ENCODE peak calls at places on chromosomes 13 and 19, in ten cellular contexts. X is activated CD8-positive, alpha-beta T cell treated with anti-CD3 and anti-CD28 coated beads, Interleukin-2, amount 10 ng/mL, durations not matched to agents 7 days and 5 days; E is EL; H is MCF 10A; N is activated CD8-positive, alpha-beta memory T cell treated with anti-CD3 and anti-CD28 coated beads, Interleukin-2, amount 50 U/mL, for 48 hours; I is body of pancreas; O is upper lobe of right lung; L is NCI-H1436; D is BE2C; K is choroid plexus epithelial cell. J is an unnamed sample.

GRCh38 chr19:18718846-18719458 is 35.5 kb downstream of the CRTC1 start:
- DNase-seq in H (no peak), O (no peak), K (no peak), L (no peak), X (no peak), N (no peak), D (no peak), I (no peak), E (no peak), J (no peak)

GRCh38 chr13:48235100-48235813 is 2.3 kb downstream of the ITM2B start:
- DNase-seq in E (peak; percentile 62), I (peak; percentile 53), X (no peak), L (no peak), D (peak; percentile 85), O (no peak), H (peak; percentile 64), K (peak; percentile 54), N (no peak), J (peak; percentile 28)

GRCh38 chr19:17557461-17557860 is 2.0 kb downstream of the COLGALT1 start:
- DNase-seq in K (peak; percentile 63), O (no peak), D (no peak), L (no peak), N (no peak), I (no peak), X (no peak), H (no peak), E (no peak), J (no peak)

GRCh38 chr13:28392896-28393295 is 102.0 kb downstream of the FLT1 start:
- DNase-seq in L (no peak), E (no peak), O (no peak), N (no peak), H (no peak), X (no peak), I (no peak), D (no peak), K (no peak), J (no peak)

GRCh38 chr13:26183416-26183815 is 38.7 kb downstream of the RNF6 start:
- DNase-seq in D (no peak), L (no peak), E (no peak), K (no peak), X (no peak), N (no peak), I (no peak), H (no peak), O (no peak), J (no peak)

GRCh38 chr13:75795274-75795673 is 159.1 kb downstream of the LMO7 start:
- DNase-seq in H (no peak), L (no peak), E (no peak), O (no peak), I (no peak), D (no peak), X (no peak), N (no peak), K (no peak), J (no peak)

GRCh38 chr13:53901593-53901992 is 873.0 kb downstream of the OLFM4 start:
- DNase-seq in D (no peak), O (no peak), H (no peak), I (no peak), E (no peak), X (no peak), L (no peak), N (no peak), K (no peak), J (no peak)

GRCh38 chr13:46633416-46633815 is 80.4 kb downstream of the LRCH1 start:
- DNase-seq in O (no peak), X (no peak), E (peak; percentile 96), N (no peak), K (peak; percentile 79), H (peak; percentile 34), D (no peak), L (no peak), I (no peak), J (no peak)

GRCh38 chr13:111211789-111212516 is 96.8 kb downstream of the ARHGEF7 start:
- DNase-seq in I (no peak), D (no peak), N (no peak), L (no peak), K (peak; percentile 81), O (no peak), X (no peak), E (peak; percentile 28), H (no peak), J (no peak)

GRCh38 chr13:112904436-112904960 is 64.5 kb upstream of the MCF2L start:
- DNase-seq in N (no peak), D (no peak), L (no peak), I (no peak), O (no peak), X (no peak), E (no peak), H (no peak), K (no peak), J (no peak)

GRCh38 chr13:76917096-76917495 is 30.9 kb upstream of the KCTD12 start:
- DNase-seq in E (peak; percentile 7), N (no peak), K (peak; percentile 23), O (no peak), D (no peak), H (peak; percentile 46), L (no peak), I (no peak), X (no peak), J (no peak)

GRCh38 chr13:82758056-82758455 is 1124.2 kb downstream of the SLITRK1 start:
- DNase-seq in X (no peak), H (peak; percentile 4), E (peak; percentile 30), I (no peak), N (no peak), O (no peak), L (no peak), K (peak; percentile 60), D (peak; percentile 57), J (no peak)

GRCh38 chr13:102191951-102192461 is 209.8 kb downstream of the FGF14 start:
- DNase-seq in K (peak; percentile 43), L (no peak), X (no peak), N (no peak), H (peak; percentile 3), O (no peak), D (peak; percentile 26), E (peak; percentile 3), I (no peak), J (no peak)

GRCh38 chr13:30429721-30430694 is 7.7 kb downstream of the UBE2L5 start:
- DNase-seq in L (no peak), E (peak; percentile 90), H (peak; percentile 89), I (no peak), N (no peak), X (no peak), K (peak; percentile 93), D (no peak), O (no peak), J (no peak)

GRCh38 chr19:5961969-5962945 is 15.7 kb downstream of the RANBP3 start:
- DNase-seq in O (peak; percentile 79), E (no peak), X (peak; percentile 84), H (no peak), L (peak; percentile 80), K (peak; percentile 95), D (no peak), N (peak; percentile 71), I (peak; percentile 69), J (peak; percentile 82)

GRCh38 chr13:65881561-65882155 is 1348.5 kb downstream of the PCDH9 start:
- DNase-seq in H (no peak), D (no peak), K (no peak), N (no peak), E (no peak), I (no peak), L (no peak), X (no peak), O (no peak), J (no peak)

GRCh38 chr13:93309886-93310520 is 83.4 kb downstream of the GPC6 start:
- DNase-seq in E (peak; percentile 9), K (peak; percentile 96), L (no peak), N (no peak), X (no peak), O (no peak), H (peak; percentile 81), I (no peak), D (no peak), J (no peak)

GRCh38 chr19:16673226-16673625 is 12.3 kb downstream of the TMEM38A start:
- DNase-seq in D (no peak), I (no peak), E (no peak), X (no peak), N (no peak), L (no peak), O (no peak), H (no peak), K (no peak), J (no peak)

GRCh38 chr19:28526042-28526441 is 686.9 kb downstream of the UQCRFS1 start:
- DNase-seq in L (no peak), K (no peak), O (no peak), E (no peak), H (no peak), D (no peak), X (no peak), N (no peak), I (no peak), J (no peak)

GRCh38 chr13:26483546-26483945 is 73.9 kb upstream of the WASF3 start:
- DNase-seq in I (no peak), N (no peak), D (no peak), X (no peak), O (no peak), L (no peak), E (no peak), K (no peak), H (no peak), J (no peak)

GRCh38 chr19:14544047-14544446 is 14.7 kb downstream of the TECR start:
- DNase-seq in K (no peak), E (no peak), I (no peak), X (no peak), H (no peak), D (no peak), L (no peak), N (no peak), O (no peak), J (no peak)

GRCh38 chr13:51895906-51896888 is 34.4 kb downstream of the CCDC70 start:
- DNase-seq in E (peak; percentile 42), D (peak; percentile 70), X (peak; percentile 56), L (no peak), K (peak; percentile 84), H (peak; percentile 58), O (no peak), I (peak; percentile 68), N (peak; percentile 57), J (peak; percentile 16)

GRCh38 chr13:48210178-48210577 is 22.8 kb upstream of the ITM2B start:
- DNase-seq in K (peak; percentile 78), N (no peak), L (no peak), I (no peak), X (no peak), D (no peak), H (peak; percentile 90), O (no peak), E (peak; percentile 65), J (no peak)

GRCh38 chr13:94967183-94968039 is 255.1 kb upstream of the SOX21 start:
- DNase-seq in O (no peak), H (peak; percentile 9), D (peak; percentile 40), X (no peak), E (peak; percentile 15), L (peak; percentile 16), N (peak; percentile 69), K (peak; percentile 19), I (peak; percentile 12), J (no peak)

GRCh38 chr13:109182777-109183465 is 553.5 kb downstream of the MYO16 start:
- DNase-seq in H (no peak), D (no peak), L (no peak), X (no peak), N (no peak), E (no peak), I (no peak), O (no peak), K (peak; percentile 75), J (no peak)

GRCh38 chr19:50460161-50460765 is 16.0 kb upstream of the EMC10 start:
- DNase-seq in I (no peak), L (no peak), D (no peak), O (no peak), E (peak; percentile 75), K (peak; percentile 73), N (no peak), H (peak; percentile 14), X (no peak), J (no peak)

GRCh38 chr19:33000510-33000909 is 28.5 kb downstream of the FAAP24 start:
- DNase-seq in H (no peak), E (no peak), I (no peak), K (no peak), X (peak; percentile 75), D (no peak), O (no peak), N (peak; percentile 52), L (no peak), J (peak; percentile 11)

GRCh38 chr13:40777166-40777956 is 6.4 kb upstream of the MRPS31 start:
- DNase-seq in I (peak; percentile 40), K (peak; percentile 71), E (peak; percentile 61), L (peak; percentile 19), D (peak; percentile 58), N (no peak), H (peak; percentile 81), X (peak; percentile 68), O (no peak), J (peak; percentile 49)